ENCODE peak calls at places on chromosome 9, in four cellular contexts. Y is GM12878, N is H1, W is PC-3. T is an unnamed sample.

GRCh38 chr9:98568234-98568922 is 140.4 kb downstream of the GABBR2 start:
- DNase-seq in W (no peak), Y (no peak), N (no peak), T (no peak)

GRCh38 chr9:35415769-35416427 is 74.0 kb upstream of the RUSC2 start:
- DNase-seq in W (no peak), Y (no peak), N (no peak), T (no peak)

GRCh38 chr9:123455187-123455586 is 99.2 kb downstream of the CRB2 start:
- DNase-seq in W (no peak), N (no peak), Y (no peak), T (no peak)

GRCh38 chr9:91483189-91483691 is 59.6 kb upstream of the NFIL3 start:
- DNase-seq in N (no peak), W (no peak), Y (no peak), T (no peak)

GRCh38 chr9:93260290-93261066 is 76.5 kb downstream of the WNK2 start:
- DNase-seq in W (no peak), N (no peak), Y (no peak), T (no peak)

GRCh38 chr9:106286249-106286648 is 576.7 kb upstream of the ZNF462 start:
- DNase-seq in W (peak; percentile 51), N (peak; percentile 17), Y (no peak), T (no peak)

GRCh38 chr9:120929392-120929791 is 2.8 kb upstream of the TRAF1 start:
- DNase-seq in W (no peak), Y (no peak), N (no peak), T (no peak)

GRCh38 chr9:20562051-20562450 is 60.2 kb downstream of the MLLT3 start:
- DNase-seq in N (no peak), Y (no peak), W (no peak), T (no peak)

GRCh38 chr9:9912459-9912858 is 700.3 kb downstream of the PTPRD start:
- DNase-seq in Y (no peak), W (no peak), N (no peak), T (no peak)

GRCh38 chr9:1005043-1005667 is 28.7 kb downstream of the DMRT3 start:
- DNase-seq in Y (peak; percentile 53), N (no peak), W (peak; percentile 72), T (no peak)

GRCh38 chr9:89663264-89663970 is 58.6 kb downstream of the GADD45G start:
- DNase-seq in W (no peak), Y (no peak), N (no peak), T (no peak)
- H3K4me1 ChIP-seq in W (no peaks in the 10 kb centered on the region), Y (no peaks in the 10 kb centered on the region), N (peaks cover 26% of the 10 kb centered on the region), T (peaks cover 20% of the 10 kb centered on the region)

DNA sequence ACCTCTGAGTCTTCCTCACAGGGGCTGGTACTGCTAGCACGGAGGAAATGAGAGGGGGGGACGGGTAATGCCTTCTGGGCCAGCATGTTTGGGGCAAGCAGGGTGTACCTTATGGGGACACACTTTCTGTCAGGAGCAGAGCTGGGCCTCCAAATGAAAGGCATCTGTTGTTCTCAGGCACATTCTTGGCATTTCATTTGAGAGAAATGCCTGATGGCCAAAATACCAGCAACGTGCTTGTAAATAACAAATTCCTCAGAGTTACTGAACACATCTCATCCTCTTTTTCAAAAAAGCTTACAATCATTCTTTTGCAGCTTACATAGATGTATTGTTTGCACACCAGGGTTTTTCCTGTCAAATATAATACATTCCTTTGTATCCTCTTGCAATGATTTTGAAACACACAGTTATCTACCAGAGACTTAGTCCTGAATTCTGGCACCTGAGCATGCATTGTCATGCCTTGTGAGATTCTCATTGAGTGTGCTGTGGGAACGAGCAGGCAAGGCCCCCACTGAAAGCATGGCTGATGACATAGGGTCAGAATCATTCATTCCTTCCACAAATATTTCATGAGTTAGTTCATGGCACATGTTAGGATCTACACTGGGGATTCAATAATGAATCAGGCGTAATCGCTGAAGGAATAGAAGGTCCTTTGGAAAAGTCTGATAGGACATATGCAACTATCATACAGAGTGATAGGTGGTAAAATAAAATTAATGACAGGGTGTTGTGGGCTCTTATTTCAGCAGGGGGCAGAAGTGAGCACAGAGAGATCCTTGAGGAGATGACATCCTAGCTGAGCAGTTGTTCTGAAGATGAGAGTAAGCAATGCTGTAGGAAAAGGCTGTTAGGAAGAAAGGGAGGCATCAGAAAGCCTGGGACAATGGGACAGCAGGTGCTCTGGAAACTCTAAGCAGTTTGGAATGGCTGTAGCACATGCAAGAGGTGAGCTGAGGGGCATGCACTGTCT is 260.9 kb upstream of the TUT7 start:
- DNase-seq in W (peak; percentile 15), Y (no peak), N (no peak), T (no peak)
- TF ChIP-seq CTCF in W (peak; percentile 48), Y (peak; percentile 22), N (peak; percentile 52), T (peak; percentile 34)

GRCh38 chr9:16138561-16138960 is 585.7 kb downstream of the CCDC171 start:
- DNase-seq in N (no peak), Y (no peak), W (no peak), T (no peak)
- H3K9ac ChIP-seq in N (no peak overlapping the region), Y (no peak overlapping the region), W (no peak overlapping the region), T (no peak overlapping the region)

DNA sequence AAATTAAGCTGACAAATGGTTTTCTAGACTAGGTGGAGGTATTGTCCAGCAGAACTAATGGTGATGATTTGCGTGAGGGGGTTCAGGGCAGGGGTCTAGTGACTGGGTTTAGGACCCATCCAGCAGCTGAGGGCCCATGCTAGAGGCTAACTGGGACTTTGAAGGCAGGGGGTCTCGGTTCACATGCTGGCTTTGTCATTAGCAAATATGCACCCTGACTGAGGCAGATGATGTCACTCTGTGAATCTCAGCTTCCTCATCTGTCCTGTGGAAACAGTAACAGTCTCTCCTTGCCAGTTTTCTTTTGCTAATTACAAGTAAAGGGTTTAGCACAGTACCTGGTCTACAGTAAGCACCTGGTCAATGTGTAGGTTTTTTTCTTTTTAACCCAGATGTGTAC is 5.2 kb downstream of the SH2D3C start:
- DNase-seq in N (no peak), Y (no peak), W (no peak), T (no peak)
- H3K4me1 ChIP-seq in N (peaks cover 19% of the 10 kb centered on the region), Y (peaks cover 16% of the 10 kb centered on the region), W (peaks cover 4% of the 10 kb centered on the region), T (peaks cover 10% of the 10 kb centered on the region)

DNA sequence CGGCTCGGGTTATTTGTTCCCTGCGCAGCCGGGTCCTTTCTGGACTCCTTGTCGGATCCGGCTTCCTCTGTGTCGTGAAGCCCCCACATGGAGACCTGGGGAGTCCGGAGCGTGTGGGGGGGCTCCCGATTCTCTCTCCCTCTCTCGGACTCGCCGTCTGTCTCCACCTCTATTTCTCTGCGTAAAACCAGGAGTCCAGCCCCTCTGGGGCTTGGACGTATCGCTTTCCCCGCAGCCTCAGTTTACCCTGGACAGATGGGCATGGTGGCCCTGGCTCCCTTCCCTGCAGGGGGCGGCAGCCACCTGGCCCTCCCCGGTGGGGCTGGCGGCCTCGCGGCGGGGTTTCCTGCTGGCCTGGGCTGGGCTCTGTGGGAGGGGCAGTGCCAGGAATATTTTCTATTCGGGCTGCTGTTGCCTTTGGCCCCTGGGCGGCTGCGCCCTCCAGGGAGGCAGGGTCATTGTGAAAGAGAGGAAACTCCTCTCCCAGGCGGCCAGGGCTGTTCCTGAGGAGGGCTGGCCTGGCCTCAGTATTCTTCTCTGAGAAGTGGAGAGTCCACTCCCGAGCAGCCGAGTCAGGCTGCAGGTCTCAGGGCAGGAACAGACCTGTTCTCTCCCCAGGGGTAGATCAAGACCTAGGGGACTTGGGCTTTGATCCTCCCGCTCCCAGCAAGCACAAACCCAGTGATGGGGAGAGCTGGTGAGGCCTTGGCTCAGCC is 665 bp downstream of the ASS1 start:
- DNase-seq in Y (no peak), W (peak; percentile 27), N (no peak), T (peak; percentile 86)
- TF ChIP-seq CTCF in Y (no peak), W (no peak), N (no peak), T (no peak)

GRCh38 chr9:110148868-110149267 is 59.1 kb downstream of the C9orf152 start:
- DNase-seq in W (no peak), Y (no peak), N (no peak), T (no peak)
- H3K9ac ChIP-seq in W (no peak overlapping the region), Y (peak overlapping the region; percentile 82), N (no peak overlapping the region), T (no peak overlapping the region)